ENCODE peak calls at places on chromosome 16, in six cellular contexts. Z is brain microvascular endothelial cell; M is CD4-positive, CD25-positive, alpha-beta regulatory T cell; X is ovary; O is uterus; L is SJSA1. D is an unnamed sample. For H3K36me3, the result is how much of the 10 kb centered on the place peaks cover.

GRCh38 chr16:8831450-8832382 is 34.1 kb downstream of the PMM2 start:
- DNase-seq in Z (no peak), M (no peak), X (no peak), O (no peak), L (no peak), D (no peak)

GRCh38 chr16:83926726-83927397 is 26.2 kb upstream of the OSGIN1 start:
- DNase-seq in Z (peak), M (peak), X (peak), O (peak), L (peak), D (peak)

GRCh38 chr16:85473909-85474640 is 139.0 kb upstream of the GSE1 start:
- DNase-seq in Z (no peak), M (no peak), X (peak), O (peak), L (no peak), D (no peak)

GRCh38 chr16:84361546-84361945 is 6.8 kb upstream of the ATP2C2 start:
- DNase-seq in Z (no peak), M (no peak), X (no peak), O (no peak), L (no peak), D (no peak)

GRCh38 chr16:24178496-24178895 is 77.6 kb upstream of the CACNG3 start:
- DNase-seq in Z (no peak), M (no peak), X (no peak), O (no peak), L (no peak), D (no peak)

GRCh38 chr16:77951788-77952187 is 70.6 kb upstream of the CLEC3A start:
- DNase-seq in Z (no peak), M (no peak), X (no peak), O (no peak), L (no peak), D (no peak)

GRCh38 chr16:2778692-2778958 is 1.5 kb upstream of the ELOB start:
- DNase-seq in Z (no peak), M (no peak), X (no peak), O (no peak), L (no peak), D (no peak)

GRCh38 chr16:86723699-86724098 is 145.3 kb downstream of the FOXL1 start:
- DNase-seq in Z (no peak), M (no peak), X (no peak), O (no peak), L (no peak), D (no peak)

GRCh38 chr16:51431517-51432241 is 280.6 kb upstream of the SALL1 start:
- DNase-seq in Z (peak), M (no peak), X (no peak), O (no peak), L (peak), D (no peak)

DNA sequence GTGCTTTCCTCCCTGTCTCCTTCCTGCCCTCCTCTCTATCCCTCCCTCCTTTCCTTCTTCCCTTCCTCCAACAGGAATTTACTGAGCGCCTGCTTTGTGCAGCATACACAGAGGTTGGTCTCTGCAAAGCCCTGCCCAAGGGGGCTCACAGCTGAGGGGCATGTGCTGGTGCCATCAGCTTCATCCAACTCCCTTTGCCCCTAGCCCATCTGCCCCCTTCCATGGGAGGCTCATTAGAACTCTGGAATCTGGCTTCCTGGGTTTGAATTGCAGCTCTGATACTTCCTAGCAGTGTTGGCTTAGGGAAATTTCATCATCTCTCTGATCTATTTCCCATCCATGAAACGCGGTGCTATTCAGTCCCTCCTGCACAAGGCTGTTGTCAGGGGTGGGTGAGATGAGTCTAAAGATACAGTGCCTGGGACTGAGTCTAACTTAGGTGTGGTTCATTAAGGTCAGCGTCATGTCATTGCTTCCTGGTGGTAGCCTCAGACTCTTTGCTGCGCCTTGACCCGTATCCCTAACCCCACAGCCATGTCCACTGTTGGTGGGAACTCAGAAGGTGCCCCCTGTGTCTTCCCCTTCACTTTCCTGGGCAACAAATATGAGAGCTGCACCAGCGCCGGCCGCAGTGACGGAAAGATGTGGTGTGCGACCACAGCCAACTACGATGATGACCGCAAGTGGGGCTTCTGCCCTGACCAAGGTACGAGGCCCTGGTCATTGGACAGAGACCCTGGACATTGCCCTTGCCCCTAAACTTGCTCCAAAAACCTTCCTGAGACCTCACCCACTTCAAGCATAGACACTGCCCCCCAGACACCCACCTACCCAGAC is 10.3 kb downstream of the MMP2 start:
- DNase-seq in Z (no peak), M (no peak), X (no peak), O (no peak), L (no peak), D (no peak)
- H3K36me3 ChIP-seq in Z (half or more), M (under half), X (under half), O (under half), L (half or more), D (under half)

GRCh38 chr16:30980068-30980371 is 5.0 kb upstream of the HSD3B7 start:
- DNase-seq in Z (no peak), M (no peak), X (no peak), O (no peak), L (no peak), D (no peak)
- H3K36me3 ChIP-seq in Z (under half), M (half or more), X (under half), O (under half), L (half or more), D (half or more)

DNA sequence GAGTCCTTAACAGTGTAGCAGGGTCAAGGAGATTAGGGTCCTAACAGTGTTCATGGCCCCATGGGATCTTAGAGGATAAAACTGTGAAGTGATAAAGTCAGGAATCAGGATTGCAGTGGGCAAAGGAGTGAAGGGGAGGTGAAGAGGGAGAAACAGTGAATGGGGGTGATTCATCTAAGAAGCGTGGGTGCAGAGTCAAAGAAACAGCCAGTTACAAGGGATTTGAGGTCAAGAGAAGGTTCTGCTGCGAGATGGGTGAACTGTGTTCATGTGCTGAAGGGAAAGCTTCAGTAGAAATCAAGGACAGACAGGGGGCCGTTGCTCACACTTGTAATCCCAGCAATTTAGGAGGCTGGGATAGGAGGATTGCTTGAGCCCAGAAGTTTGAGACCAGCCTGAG is 5.9 kb downstream of the GTF3C1 start:
- DNase-seq in Z (no peak), M (no peak), X (no peak), O (no peak), L (no peak), D (no peak)
- H3K36me3 ChIP-seq in Z (half or more), M (half or more), X (under half), O (under half), L (half or more), D (half or more)

DNA sequence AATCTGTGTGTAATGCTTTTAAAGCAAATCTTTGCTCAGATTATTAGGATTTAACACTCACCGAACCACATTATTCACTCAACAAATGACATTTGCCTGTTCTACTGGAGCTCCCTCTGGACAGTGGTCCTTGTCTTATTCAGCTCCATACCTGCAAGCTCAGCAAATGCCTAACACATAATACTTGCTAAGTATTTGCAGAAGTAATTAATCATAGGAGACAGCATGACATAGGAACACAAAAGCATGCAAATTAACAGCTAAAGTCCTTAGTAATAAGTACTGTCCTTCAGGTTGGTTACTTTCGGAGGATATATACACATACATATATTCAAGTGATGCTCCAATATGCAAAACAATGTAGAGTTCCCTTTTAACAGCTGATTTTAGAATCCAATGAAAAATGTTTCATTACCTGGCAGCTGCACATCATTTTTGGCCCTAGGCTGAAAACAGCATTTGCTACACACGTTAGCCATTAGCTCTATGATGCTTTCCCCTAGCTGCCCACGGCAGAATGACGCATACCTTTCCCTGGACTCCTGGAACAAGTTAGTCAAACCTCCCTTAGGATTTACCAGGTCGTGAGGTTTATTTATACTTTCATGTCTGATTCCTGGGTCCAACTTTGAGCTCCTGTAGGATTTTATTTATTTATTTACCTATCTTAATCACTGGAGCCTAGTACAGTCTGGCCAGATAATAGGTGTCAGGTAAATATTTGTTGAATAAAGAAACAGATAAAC is 8.6 kb downstream of the BRD7 start:
- DNase-seq in Z (no peak), M (no peak), X (no peak), O (no peak), L (no peak), D (no peak)
- H3K36me3 ChIP-seq in Z (under half), M (half or more), X (under half), O (under half), L (half or more), D (under half)

GRCh38 chr16:68130520-68130919 is 45.4 kb downstream of the NFATC3 start:
- DNase-seq in Z (no peak), M (no peak), X (no peak), O (no peak), L (no peak), D (no peak)
- H3K36me3 ChIP-seq in Z (under half), M (under half), X (under half), O (under half), L (under half), D (under half)

GRCh38 chr16:31192856-31193642 is 9.5 kb downstream of the PYCARD start:
- DNase-seq in Z (no peak), M (no peak), X (no peak), O (no peak), L (no peak), D (no peak)
- H3K36me3 ChIP-seq in Z (half or more), M (half or more), X (under half), O (under half), L (half or more), D (half or more)

GRCh38 chr16:54936086-54936978 is 5.7 kb downstream of the IRX5 start:
- DNase-seq in Z (no peak), M (no peak), X (no peak), O (no peak), L (no peak), D (no peak)

GRCh38 chr16:54938351-54939346 is 8.0 kb downstream of the IRX5 start:
- DNase-seq in Z (no peak), M (no peak), X (no peak), O (no peak), L (no peak), D (no peak)

GRCh38 chr16:54936979-54937672 is 6.5 kb downstream of the IRX5 start:
- DNase-seq in Z (no peak), M (no peak), X (no peak), O (no peak), L (no peak), D (no peak)

GRCh38 chr16:54939537-54940278 is 9.0 kb downstream of the IRX5 start:
- DNase-seq in Z (no peak), M (no peak), X (no peak), O (no peak), L (no peak), D (no peak)

GRCh38 chr16:54937673-54938350 is 7.1 kb downstream of the IRX5 start:
- DNase-seq in Z (no peak), M (no peak), X (no peak), O (no peak), L (no peak), D (no peak)
- H3K36me3 ChIP-seq in Z (under half), M (under half), X (under half), O (under half), L (under half), D (under half)

GRCh38 chr16:74465281-74465680 is 44.0 kb upstream of the CLEC18B start:
- DNase-seq in Z (no peak), M (no peak), X (no peak), O (no peak), L (no peak), D (no peak)

GRCh38 chr16:74466872-74467271 is 45.6 kb upstream of the CLEC18B start:
- DNase-seq in Z (no peak), M (peak), X (no peak), O (no peak), L (no peak), D (no peak)

GRCh38 chr16:74463888-74464287 is 42.6 kb upstream of the CLEC18B start:
- DNase-seq in Z (no peak), M (no peak), X (no peak), O (no peak), L (no peak), D (no peak)

GRCh38 chr16:74468807-74469511 is 47.7 kb upstream of the CLEC18B start:
- DNase-seq in Z (no peak), M (no peak), X (no peak), O (no peak), L (no peak), D (no peak)

DNA sequence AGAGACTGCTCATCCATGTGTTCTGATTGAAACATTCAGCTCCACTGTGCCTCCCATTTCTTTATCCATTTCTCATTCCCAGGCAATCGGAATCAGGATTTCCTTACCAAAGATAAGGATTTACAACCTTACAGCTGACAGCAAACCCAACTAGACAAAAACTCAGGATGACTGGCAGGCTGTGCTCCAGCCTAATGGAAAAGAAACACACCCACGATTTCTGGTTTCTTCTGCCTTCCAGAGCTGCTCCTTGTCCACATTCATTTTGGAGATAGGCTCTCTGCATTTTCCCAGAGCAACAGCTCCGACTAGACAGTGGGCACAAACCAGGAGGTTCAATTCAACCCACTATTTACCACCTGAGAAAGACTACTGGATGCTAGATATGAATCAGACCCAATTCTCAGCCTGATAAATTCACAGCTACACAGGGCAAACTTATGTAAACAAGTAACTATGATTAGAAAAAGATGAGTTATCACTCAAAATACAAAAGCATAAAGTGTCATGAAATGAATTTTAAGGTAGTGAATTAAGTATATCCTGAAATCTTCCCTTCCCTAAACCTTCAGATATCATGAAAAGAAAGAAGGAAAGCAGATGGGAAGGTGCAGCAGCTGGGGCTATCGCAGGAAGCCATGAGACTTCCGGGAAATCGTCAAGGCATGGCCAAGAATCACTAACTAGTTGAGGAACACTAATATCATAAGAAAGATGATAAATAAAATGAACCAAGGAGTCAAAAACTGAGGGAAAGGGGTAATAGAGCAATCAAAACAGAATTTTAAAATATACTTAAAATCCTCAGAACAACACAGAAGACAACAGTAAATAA is 44.8 kb upstream of the CLEC18B start:
- DNase-seq in Z (no peak), M (no peak), X (no peak), O (peak), L (no peak), D (no peak)
- H3K36me3 ChIP-seq in Z (half or more), M (half or more), X (under half), O (under half), L (half or more), D (half or more)

GRCh38 chr16:56382459-56382858 is 42.9 kb downstream of the AMFR start:
- DNase-seq in Z (no peak), M (no peak), X (no peak), O (no peak), L (no peak), D (no peak)

GRCh38 chr16:56384074-56384721 is 41.1 kb downstream of the AMFR start:
- DNase-seq in Z (no peak), M (no peak), X (no peak), O (no peak), L (no peak), D (no peak)

GRCh38 chr16:56388209-56388608 is 37.1 kb downstream of the AMFR start:
- DNase-seq in Z (peak), M (no peak), X (no peak), O (no peak), L (no peak), D (no peak)

DNA sequence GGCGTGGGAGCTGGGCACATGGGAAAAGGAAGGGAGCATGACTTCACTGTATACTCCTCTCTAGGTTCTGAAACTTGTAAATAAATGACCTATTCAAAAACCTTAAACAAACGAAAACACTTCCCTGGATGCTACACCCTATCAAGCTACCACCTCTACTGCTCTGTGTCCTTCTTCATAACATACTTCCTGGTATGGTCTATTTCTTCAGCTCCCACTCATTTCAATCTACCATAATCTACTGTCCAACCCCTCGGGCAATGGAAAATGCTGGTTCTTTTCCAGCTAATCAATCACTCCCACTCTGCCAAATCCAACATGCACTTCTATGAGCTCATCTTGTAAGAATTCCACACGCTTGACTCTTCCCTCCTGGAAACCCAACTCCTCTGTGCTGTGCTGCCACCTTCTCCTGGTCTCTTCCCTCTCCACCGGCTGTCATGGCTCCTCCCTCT is 42.4 kb downstream of the AMFR start:
- DNase-seq in Z (no peak), M (no peak), X (no peak), O (no peak), L (no peak), D (no peak)
- H3K36me3 ChIP-seq in Z (under half), M (half or more), X (under half), O (under half), L (half or more), D (half or more)